ENCODE peak calls at places on chromosomes 13 and 19, in four cellular contexts. One of them, this sample, is unnamed. For H3K27me3, the result is how much of the 10 kb centered on the place peaks cover.

GRCh38 chr13:34779171-34779570 is 162.9 kb upstream of the NBEA start:
- DNase-seq in lower lobe of right lung: no peak
- DNase-seq in dorsolateral prefrontal cortex: no peak
- DNase-seq in mesenchymal stem cell: no peak
- DNase-seq in this sample: no peak

GRCh38 chr13:29474991-29475390 is 120.5 kb downstream of the SLC7A1 start:
- DNase-seq in mesenchymal stem cell: peak
- DNase-seq in lower lobe of right lung: no peak
- DNase-seq in dorsolateral prefrontal cortex: no peak
- DNase-seq in this sample: no peak

GRCh38 chr19:29645911-29646310 is 19.4 kb upstream of the PLEKHF1 start:
- DNase-seq in dorsolateral prefrontal cortex: no peak
- DNase-seq in lower lobe of right lung: peak
- DNase-seq in mesenchymal stem cell: no peak
- DNase-seq in this sample: no peak

GRCh38 chr13:78598382-78598781 is 5.0 kb downstream of the POU4F1 start:
- DNase-seq in lower lobe of right lung: no peak
- DNase-seq in mesenchymal stem cell: no peak
- DNase-seq in dorsolateral prefrontal cortex: no peak
- DNase-seq in this sample: no peak

GRCh38 chr19:47436712-47437401 is 17.5 kb upstream of the MEIS3 start:
- DNase-seq in dorsolateral prefrontal cortex: peak
- DNase-seq in mesenchymal stem cell: peak
- DNase-seq in lower lobe of right lung: peak
- DNase-seq in this sample: peak

GRCh38 chr19:55600336-55601028 is 394 bp downstream of the ZNF524 start:
- DNase-seq in mesenchymal stem cell: no peak
- DNase-seq in dorsolateral prefrontal cortex: peak
- DNase-seq in lower lobe of right lung: no peak
- DNase-seq in this sample: no peak

GRCh38 chr13:47999973-48000372 is 1.1 kb downstream of the SUCLA2 start:
- DNase-seq in dorsolateral prefrontal cortex: no peak
- DNase-seq in lower lobe of right lung: no peak
- DNase-seq in mesenchymal stem cell: no peak
- DNase-seq in this sample: no peak

GRCh38 chr19:14006766-14007562 is 844 bp upstream of the RFX1 start:
- DNase-seq in lower lobe of right lung: peak
- DNase-seq in mesenchymal stem cell: no peak
- DNase-seq in dorsolateral prefrontal cortex: peak
- DNase-seq in this sample: peak

GRCh38 chr13:53068841-53069520 is 40.4 kb downstream of the OLFM4 start:
- DNase-seq in mesenchymal stem cell: no peak
- DNase-seq in dorsolateral prefrontal cortex: no peak
- DNase-seq in lower lobe of right lung: no peak
- DNase-seq in this sample: no peak

GRCh38 chr19:32566246-32566830 is 14.7 kb upstream of the PDCD5 start:
- DNase-seq in mesenchymal stem cell: peak
- DNase-seq in dorsolateral prefrontal cortex: no peak
- DNase-seq in lower lobe of right lung: no peak
- DNase-seq in this sample: no peak

GRCh38 chr13:50713849-50714248 is 129.6 kb downstream of the DLEU7 start:
- DNase-seq in mesenchymal stem cell: peak
- DNase-seq in lower lobe of right lung: peak
- DNase-seq in dorsolateral prefrontal cortex: no peak
- DNase-seq in this sample: peak

GRCh38 chr13:98141938-98142426 is 912 bp upstream of the FARP1 start:
- DNase-seq in dorsolateral prefrontal cortex: peak
- DNase-seq in lower lobe of right lung: peak
- DNase-seq in mesenchymal stem cell: peak
- DNase-seq in this sample: no peak

GRCh38 chr19:32316034-32316433 is 29.4 kb upstream of the ZNF507 start:
- DNase-seq in mesenchymal stem cell: no peak
- DNase-seq in lower lobe of right lung: no peak
- DNase-seq in dorsolateral prefrontal cortex: no peak
- DNase-seq in this sample: no peak

GRCh38 chr13:44403720-44404063 is 30.1 kb downstream of the SERP2 start:
- DNase-seq in lower lobe of right lung: no peak
- DNase-seq in dorsolateral prefrontal cortex: no peak
- DNase-seq in mesenchymal stem cell: no peak
- DNase-seq in this sample: no peak

GRCh38 chr19:44755219-44755618 is 6.7 kb downstream of the BCL3 start:
- DNase-seq in lower lobe of right lung: no peak
- DNase-seq in mesenchymal stem cell: no peak
- DNase-seq in dorsolateral prefrontal cortex: no peak
- DNase-seq in this sample: no peak

GRCh38 chr13:101545521-101545920 is 93.0 kb downstream of the ITGBL1 start:
- DNase-seq in dorsolateral prefrontal cortex: no peak
- DNase-seq in mesenchymal stem cell: no peak
- DNase-seq in lower lobe of right lung: no peak
- DNase-seq in this sample: no peak

GRCh38 chr13:110576736-110577476 is 15.4 kb upstream of the RAB20 start:
- DNase-seq in dorsolateral prefrontal cortex: no peak
- DNase-seq in mesenchymal stem cell: no peak
- DNase-seq in lower lobe of right lung: no peak
- DNase-seq in this sample: no peak

GRCh38 chr19:50661087-50661486 is 11.8 kb downstream of the C19orf81 start:
- DNase-seq in lower lobe of right lung: no peak
- DNase-seq in dorsolateral prefrontal cortex: no peak
- DNase-seq in mesenchymal stem cell: no peak
- DNase-seq in this sample: no peak

GRCh38 chr19:50662442-50663279 is 13.4 kb downstream of the C19orf81 start:
- DNase-seq in mesenchymal stem cell: no peak
- DNase-seq in lower lobe of right lung: no peak
- DNase-seq in dorsolateral prefrontal cortex: no peak
- DNase-seq in this sample: no peak

GRCh38 chr19:50664204-50664603 is 15.0 kb downstream of the C19orf81 start:
- DNase-seq in mesenchymal stem cell: no peak
- DNase-seq in dorsolateral prefrontal cortex: no peak
- DNase-seq in lower lobe of right lung: no peak
- DNase-seq in this sample: no peak

GRCh38 chr19:50661675-50662441 is 12.6 kb downstream of the C19orf81 start:
- DNase-seq in lower lobe of right lung: no peak
- DNase-seq in dorsolateral prefrontal cortex: no peak
- DNase-seq in mesenchymal stem cell: no peak
- DNase-seq in this sample: no peak

GRCh38 chr19:50663280-50663790 is 14.1 kb downstream of the C19orf81 start:
- DNase-seq in lower lobe of right lung: no peak
- DNase-seq in dorsolateral prefrontal cortex: no peak
- DNase-seq in mesenchymal stem cell: no peak
- DNase-seq in this sample: no peak
- H3K27me3 ChIP-seq in lower lobe of right lung: half or more
- H3K27me3 ChIP-seq in dorsolateral prefrontal cortex: under half
- H3K27me3 ChIP-seq in mesenchymal stem cell: half or more
- H3K27me3 ChIP-seq in this sample: under half

GRCh38 chr13:87999141-87999765 is 328.1 kb downstream of the SLITRK5 start:
- DNase-seq in dorsolateral prefrontal cortex: no peak
- DNase-seq in mesenchymal stem cell: peak
- DNase-seq in lower lobe of right lung: no peak
- DNase-seq in this sample: no peak
- H3K27ac ChIP-seq in dorsolateral prefrontal cortex: no peak
- H3K27ac ChIP-seq in mesenchymal stem cell: peak
- H3K27ac ChIP-seq in lower lobe of right lung: no peak
- H3K27ac ChIP-seq in this sample: no peak

DNA sequence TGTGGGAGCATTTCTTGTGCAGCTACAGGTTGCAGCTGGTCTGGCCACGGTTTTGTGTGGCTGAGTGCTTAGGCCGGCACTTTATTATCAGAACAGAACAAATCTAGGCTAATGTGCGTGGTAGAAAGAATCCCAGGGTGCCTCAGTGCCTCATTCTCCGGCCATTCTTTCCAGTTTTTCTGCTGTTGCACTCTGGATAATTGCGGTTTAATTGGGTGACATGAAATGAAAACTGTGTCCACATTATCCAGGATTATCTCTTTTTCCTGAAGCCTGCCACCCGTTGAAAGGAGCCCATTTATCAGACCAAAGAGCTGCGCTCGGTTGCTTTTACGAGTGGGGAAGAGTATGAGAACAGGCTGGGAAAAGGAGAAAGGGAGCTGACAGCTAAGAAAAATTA is 116.9 kb upstream of the SOX21 start:
- DNase-seq in dorsolateral prefrontal cortex: no peak
- DNase-seq in mesenchymal stem cell: no peak
- DNase-seq in lower lobe of right lung: no peak
- DNase-seq in this sample: no peak
- H3K27me3 ChIP-seq in dorsolateral prefrontal cortex: under half
- H3K27me3 ChIP-seq in mesenchymal stem cell: under half
- H3K27me3 ChIP-seq in lower lobe of right lung: under half
- H3K27me3 ChIP-seq in this sample: under half

GRCh38 chr19:48975947-48976847 is 11.1 kb downstream of the FTL start:
- DNase-seq in mesenchymal stem cell: peak
- DNase-seq in lower lobe of right lung: no peak
- DNase-seq in dorsolateral prefrontal cortex: no peak
- DNase-seq in this sample: peak
- H3K27ac ChIP-seq in mesenchymal stem cell: no peak
- H3K27ac ChIP-seq in lower lobe of right lung: no peak
- H3K27ac ChIP-seq in dorsolateral prefrontal cortex: no peak
- H3K27ac ChIP-seq in this sample: no peak

DNA sequence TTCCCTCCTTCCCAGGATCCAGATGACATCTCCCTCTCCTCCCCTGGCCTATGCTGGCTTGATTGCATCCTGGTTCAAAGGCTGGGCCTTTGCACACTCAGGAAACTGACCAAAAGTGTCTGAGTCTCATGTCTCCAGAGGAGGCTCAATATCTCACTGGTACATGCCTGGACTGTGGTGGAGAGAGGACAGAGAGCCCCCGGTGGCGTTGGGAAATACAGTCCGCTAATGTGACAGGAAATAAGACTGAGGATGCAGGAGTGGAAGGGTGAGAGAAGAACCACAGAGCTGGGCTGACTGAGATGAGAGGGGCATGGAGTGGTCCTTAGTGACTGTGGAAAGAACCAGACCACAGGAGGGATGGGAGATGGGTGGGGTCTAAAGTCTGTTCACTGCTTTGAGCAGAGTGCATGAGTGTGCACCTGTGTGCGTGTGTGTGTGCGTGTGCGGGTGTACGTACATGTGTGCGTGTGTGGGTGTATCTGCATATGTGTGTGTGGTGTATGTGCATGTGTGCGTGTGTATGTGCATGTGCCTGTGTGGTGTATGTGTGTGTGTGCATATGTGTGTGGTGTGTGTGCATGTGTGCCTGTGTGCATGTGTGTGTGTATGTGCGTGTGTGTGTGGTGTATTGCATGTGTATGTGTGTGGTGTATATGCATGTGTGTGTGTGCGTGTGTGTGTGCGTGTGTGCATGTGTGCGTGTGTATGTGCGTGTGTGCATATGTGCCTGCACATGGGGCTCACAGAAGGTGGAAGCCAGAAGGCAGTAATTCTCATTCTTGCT is 1.9 kb downstream of the SIGLEC5 start:
- DNase-seq in mesenchymal stem cell: no peak
- DNase-seq in lower lobe of right lung: no peak
- DNase-seq in dorsolateral prefrontal cortex: no peak
- DNase-seq in this sample: no peak
- H3K27me3 ChIP-seq in mesenchymal stem cell: under half
- H3K27me3 ChIP-seq in lower lobe of right lung: under half
- H3K27me3 ChIP-seq in dorsolateral prefrontal cortex: under half
- H3K27me3 ChIP-seq in this sample: under half

GRCh38 chr13:93525087-93525486 is 298.5 kb downstream of the GPC6 start:
- DNase-seq in dorsolateral prefrontal cortex: no peak
- DNase-seq in mesenchymal stem cell: no peak
- DNase-seq in lower lobe of right lung: no peak
- DNase-seq in this sample: no peak
- H3K27ac ChIP-seq in dorsolateral prefrontal cortex: no peak
- H3K27ac ChIP-seq in mesenchymal stem cell: no peak
- H3K27ac ChIP-seq in lower lobe of right lung: no peak
- H3K27ac ChIP-seq in this sample: no peak

This sample was measured in naive thymus-derived CD4-positive, alpha-beta T cell.